ENCODE peak calls at places on chromosome 1, in six cellular contexts. W, A, D, K, P and R are unnamed samples.

GRCh38 chr1:41239988-41240610 is 2.0 kb downstream of the SCMH1 start:
- DNase-seq in W (no peak), A (no peak), D (peak; percentile 87), K (no peak), P (peak; percentile 78), R (peak; percentile 71)

GRCh38 chr1:74596770-74597169 is 76.8 kb downstream of the ERICH3 start:
- DNase-seq in W (no peak), A (no peak), D (no peak), K (no peak), P (no peak), R (no peak)

GRCh38 chr1:217275617-217276398 is 355.1 kb downstream of the GPATCH2 start:
- DNase-seq in W (no peak), A (no peak), D (peak; percentile 78), K (no peak), P (peak; percentile 88), R (peak; percentile 90)

GRCh38 chr1:103447471-103447870 is 78.0 kb upstream of the RNPC3 start:
- DNase-seq in W (no peak), A (no peak), D (no peak), K (no peak), P (no peak), R (no peak)

GRCh38 chr1:157189096-157189495 is 50.9 kb upstream of the ETV3 start:
- DNase-seq in W (no peak), A (no peak), D (no peak), K (peak; percentile 30), P (no peak), R (no peak)

GRCh38 chr1:18653922-18654321 is 23.3 kb downstream of the PAX7 start:
- DNase-seq in W (no peak), A (no peak), D (no peak), K (peak; percentile 48), P (no peak), R (no peak)

GRCh38 chr1:199422206-199422605 is 605.3 kb upstream of the NR5A2 start:
- DNase-seq in W (no peak), A (no peak), D (peak; percentile 80), K (peak; percentile 45), P (peak; percentile 50), R (peak; percentile 34)

GRCh38 chr1:201887116-201887866 is 1.4 kb upstream of the SHISA4 start:
- DNase-seq in W (no peak), A (no peak), D (no peak), K (no peak), P (no peak), R (no peak)

GRCh38 chr1:59879556-59879955 is 47.0 kb downstream of the CYP2J2 start:
- DNase-seq in W (peak; percentile 58), A (peak; percentile 57), D (peak; percentile 92), K (peak; percentile 75), P (peak; percentile 75), R (peak; percentile 74)

GRCh38 chr1:10851024-10852013 is 54.9 kb upstream of the CASZ1 start:
- DNase-seq in W (no peak), A (peak; percentile 80), D (no peak), K (no peak), P (no peak), R (no peak)

GRCh38 chr1:66253330-66253921 is 280.5 kb upstream of the SGIP1 start:
- DNase-seq in W (peak; percentile 19), A (no peak), D (peak; percentile 89), K (no peak), P (peak; percentile 82), R (peak; percentile 83)

GRCh38 chr1:168386949-168387586 is 106.4 kb downstream of the TBX19 start:
- DNase-seq in W (peak; percentile 78), A (peak; percentile 61), D (peak; percentile 5), K (peak; percentile 78), P (no peak), R (peak; percentile 53)

GRCh38 chr1:74222701-74223100 is 12.5 kb upstream of the TNNI3K start:
- DNase-seq in W (no peak), A (no peak), D (no peak), K (no peak), P (no peak), R (no peak)

GRCh38 chr1:8023995-8024313 is 2.2 kb downstream of the ERRFI1 start:
- DNase-seq in W (no peak), A (no peak), D (peak; percentile 29), K (no peak), P (no peak), R (no peak)

GRCh38 chr1:202323731-202324130 is 18.0 kb downstream of the UBE2T start:
- DNase-seq in W (no peak), A (no peak), D (no peak), K (no peak), P (no peak), R (no peak)

GRCh38 chr1:240687820-240688219 is 75.9 kb upstream of the GREM2 start:
- DNase-seq in W (no peak), A (no peak), D (no peak), K (no peak), P (no peak), R (no peak)

GRCh38 chr1:223479718-223480425 is 86.7 kb downstream of the CCDC185 start:
- DNase-seq in W (no peak), A (no peak), D (no peak), K (peak; percentile 51), P (no peak), R (no peak)

GRCh38 chr1:45767035-45767434 is 16.6 kb upstream of the IPP start:
- DNase-seq in W (no peak), A (no peak), D (peak; percentile 70), K (no peak), P (peak; percentile 33), R (peak; percentile 77)

GRCh38 chr1:7153464-7153863 is 368.2 kb downstream of the CAMTA1 start:
- DNase-seq in W (no peak), A (no peak), D (no peak), K (no peak), P (no peak), R (no peak)

GRCh38 chr1:24384251-24385090 is 29.1 kb downstream of the STPG1 start:
- DNase-seq in W (peak; percentile 30), A (no peak), D (peak; percentile 82), K (peak; percentile 30), P (peak; percentile 84), R (peak; percentile 82)

GRCh38 chr1:24386241-24386640 is 27.3 kb downstream of the STPG1 start:
- DNase-seq in W (no peak), A (no peak), D (peak; percentile 10), K (peak; percentile 29), P (no peak), R (no peak)

GRCh38 chr1:24383381-24383940 is 30.1 kb downstream of the STPG1 start:
- DNase-seq in W (no peak), A (no peak), D (no peak), K (no peak), P (no peak), R (no peak)

GRCh38 chr1:24386931-24387330 is 26.7 kb downstream of the STPG1 start:
- DNase-seq in W (no peak), A (no peak), D (no peak), K (no peak), P (no peak), R (no peak)

DNA sequence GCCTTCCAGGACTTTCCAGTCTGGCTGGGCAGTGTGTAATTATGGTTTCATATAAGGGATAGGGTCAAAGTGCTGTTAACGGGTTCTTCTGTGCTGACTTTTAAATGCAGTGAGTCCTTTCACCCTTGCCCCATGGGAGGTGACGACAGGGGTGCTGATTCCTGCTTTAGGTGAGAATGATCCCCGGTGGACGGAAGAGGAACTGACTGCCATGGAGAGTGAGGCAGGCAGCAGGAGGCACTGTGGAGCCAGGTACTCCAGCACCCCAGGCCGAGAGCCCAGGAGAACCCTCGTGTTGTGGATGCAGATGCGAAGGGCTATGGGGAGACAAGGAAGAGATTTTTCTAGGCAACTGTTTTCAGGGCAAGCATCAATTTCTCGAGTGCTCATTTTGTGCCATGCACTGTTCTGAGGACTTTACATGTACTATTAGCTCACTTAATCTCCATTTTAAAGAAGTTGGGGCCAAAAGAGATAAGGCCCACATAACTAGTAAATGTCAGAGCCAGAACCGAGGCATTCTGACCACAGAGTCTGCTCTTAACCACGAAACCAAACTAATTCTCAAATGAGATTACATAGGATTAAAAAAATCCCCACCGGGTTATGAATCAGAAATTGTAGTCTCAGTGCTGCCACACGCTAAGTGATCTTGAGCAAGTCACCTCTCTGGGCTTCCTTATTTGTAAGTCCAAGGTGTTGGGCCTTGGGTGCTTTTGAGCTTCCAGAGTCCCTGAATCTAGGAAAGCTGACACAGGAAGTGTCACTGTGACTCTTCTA is 28.2 kb downstream of the STPG1 start:
- DNase-seq in W (peak; percentile 32), A (no peak), D (peak; percentile 34), K (peak; percentile 77), P (no peak), R (no peak)
- TF ChIP-seq CTCF in W (peak; percentile 75), A (no peak), D (peak; percentile 74), K (peak; percentile 100), P (peak; percentile 23), R (peak; percentile 65)

GRCh38 chr1:24748191-24749121 is 3.2 kb downstream of the CLIC4 start:
- DNase-seq in W (no peak), A (no peak), D (no peak), K (no peak), P (no peak), R (no peak)
- H3K4me3 ChIP-seq in W (no peak overlapping the region), A (peak overlapping the region; percentile 82), D (peak overlapping the region; percentile 92), K (no peak overlapping the region), P (peak overlapping the region; percentile 45), R (peak overlapping the region; percentile 75)

GRCh38 chr1:200629876-200630514 is 9.4 kb upstream of the KIF14 start:
- DNase-seq in W (no peak), A (no peak), D (no peak), K (no peak), P (no peak), R (no peak)

GRCh38 chr1:200636681-200637080 is 16.1 kb upstream of the KIF14 start:
- DNase-seq in W (no peak), A (no peak), D (no peak), K (no peak), P (no peak), R (no peak)

GRCh38 chr1:200638073-200638472 is 17.5 kb upstream of the KIF14 start:
- DNase-seq in W (no peak), A (no peak), D (no peak), K (no peak), P (no peak), R (no peak)

GRCh38 chr1:200631375-200631774 is 10.8 kb upstream of the KIF14 start:
- DNase-seq in W (no peak), A (no peak), D (no peak), K (no peak), P (no peak), R (no peak)

GRCh38 chr1:200634449-200635122 is 14.0 kb upstream of the KIF14 start:
- DNase-seq in W (no peak), A (no peak), D (no peak), K (no peak), P (no peak), R (no peak)
- TF ChIP-seq CTCF in W (no peak), A (no peak), D (peak; percentile 12), K (peak; percentile 28), P (no peak), R (peak; percentile 9)

DNA sequence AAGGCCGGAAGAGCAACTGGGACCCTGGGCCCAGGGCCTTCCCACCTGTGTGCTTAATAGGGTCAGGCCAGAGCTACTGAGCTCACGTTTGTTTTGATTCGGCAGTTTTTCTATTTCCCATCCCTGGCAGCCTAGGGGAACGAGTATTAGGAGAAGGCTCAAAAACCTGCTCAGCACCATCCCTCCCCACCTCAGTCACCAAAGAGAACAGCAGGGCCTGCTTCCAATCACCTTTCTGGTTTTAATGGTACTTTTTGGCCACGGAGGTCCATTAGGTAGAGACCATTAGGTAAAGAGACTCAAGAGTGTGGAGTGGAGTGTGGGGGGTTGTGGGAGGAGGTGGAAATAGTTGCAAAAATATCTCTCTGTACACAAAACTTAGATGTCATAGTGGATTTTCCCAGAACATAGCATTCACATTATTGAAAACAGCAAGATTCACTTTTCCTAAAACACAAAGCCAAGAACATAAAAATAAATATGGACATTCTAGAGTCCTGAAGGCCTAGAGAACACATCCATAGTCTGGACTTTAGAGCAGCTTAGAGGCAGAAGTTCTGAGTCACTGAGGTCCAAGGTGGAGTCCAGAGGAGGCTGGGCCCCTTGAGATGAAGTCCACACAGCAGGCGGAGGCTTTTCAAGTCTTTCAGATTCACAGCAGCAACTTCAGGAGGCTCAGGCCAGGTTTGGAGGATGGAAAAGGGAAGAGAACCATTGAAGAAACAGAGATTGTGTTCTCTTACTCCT is 19.5 kb downstream of the NUAK2 start:
- DNase-seq in W (no peak), A (no peak), D (peak; percentile 79), K (no peak), P (no peak), R (peak; percentile 37)
- H3K4me3 ChIP-seq in W (no peak overlapping the region), A (no peak overlapping the region), D (no peak overlapping the region), K (no peak overlapping the region), P (no peak overlapping the region), R (no peak overlapping the region)